ENCODE peak calls at places on chromosomes 3 and 15, in four cellular contexts. One of them, this sample, is unnamed.

GRCh38 chr3:197168606-197169005 is 129.8 kb downstream of the DLG1 start:
- DNase-seq in GM12878: no peak
- DNase-seq in stomach: no peak
- DNase-seq in breast epithelium: no peak
- DNase-seq in this sample: no peak

GRCh38 chr15:74786659-74787165 is 4.8 kb downstream of the CSK start:
- DNase-seq in GM12878: no peak
- DNase-seq in stomach: no peak
- DNase-seq in breast epithelium: no peak
- DNase-seq in this sample: no peak

GRCh38 chr3:72022027-72022426 is 237.1 kb upstream of the PROK2 start:
- DNase-seq in GM12878: no peak
- DNase-seq in stomach: no peak
- DNase-seq in breast epithelium: no peak
- DNase-seq in this sample: no peak

GRCh38 chr15:81950841-81951414 is 94.9 kb downstream of the MEX3B start:
- DNase-seq in GM12878: no peak
- DNase-seq in stomach: no peak
- DNase-seq in breast epithelium: no peak
- DNase-seq in this sample: no peak

GRCh38 chr3:147388395-147389264 is 17.7 kb downstream of the ZIC4 start:
- DNase-seq in GM12878: no peak
- DNase-seq in stomach: no peak
- DNase-seq in breast epithelium: no peak
- DNase-seq in this sample: no peak

GRCh38 chr15:90576711-90577389 is 47.1 kb downstream of the CRTC3 start:
- DNase-seq in GM12878: no peak
- DNase-seq in stomach: no peak
- DNase-seq in breast epithelium: no peak
- DNase-seq in this sample: no peak

GRCh38 chr3:104715972-104716371 is 650.7 kb upstream of the ALCAM start:
- DNase-seq in GM12878: no peak
- DNase-seq in stomach: no peak
- DNase-seq in breast epithelium: no peak
- DNase-seq in this sample: no peak

GRCh38 chr3:38054166-38054991 is 15.4 kb downstream of the DLEC1 start:
- DNase-seq in GM12878: no peak
- DNase-seq in stomach: no peak
- DNase-seq in breast epithelium: peak; percentile 63
- DNase-seq in this sample: no peak

GRCh38 chr3:107384907-107385306 is 7.7 kb downstream of the CCDC54 start:
- DNase-seq in GM12878: no peak
- DNase-seq in stomach: no peak
- DNase-seq in breast epithelium: no peak
- DNase-seq in this sample: no peak

GRCh38 chr3:71208273-71209095 is 375.0 kb downstream of the FOXP1 start:
- DNase-seq in GM12878: no peak
- DNase-seq in stomach: peak; percentile 31
- DNase-seq in breast epithelium: no peak
- DNase-seq in this sample: no peak

GRCh38 chr3:117734431-117734830 is 1024.9 kb downstream of the TUSC7 start:
- DNase-seq in GM12878: no peak
- DNase-seq in stomach: no peak
- DNase-seq in breast epithelium: no peak
- DNase-seq in this sample: no peak

GRCh38 chr15:65058394-65059368 is 9.1 kb downstream of the RASL12 start:
- DNase-seq in GM12878: no peak
- DNase-seq in stomach: no peak
- DNase-seq in breast epithelium: no peak
- DNase-seq in this sample: peak; percentile 50

GRCh38 chr15:70892912-70893560 is 410 bp downstream of the LRRC49 start:
- DNase-seq in GM12878: no peak
- DNase-seq in stomach: no peak
- DNase-seq in breast epithelium: no peak
- DNase-seq in this sample: no peak

GRCh38 chr15:83766326-83766725 is 112.4 kb downstream of the ADAMTSL3 start:
- DNase-seq in GM12878: no peak
- DNase-seq in stomach: no peak
- DNase-seq in breast epithelium: no peak
- DNase-seq in this sample: no peak

GRCh38 chr3:50237754-50238548 is 1.9 kb downstream of the GNAI2 start:
- DNase-seq in GM12878: peak; percentile 50
- DNase-seq in stomach: peak; percentile 77
- DNase-seq in breast epithelium: peak; percentile 70
- DNase-seq in this sample: peak; percentile 92

GRCh38 chr3:100518983-100519382 is 26.6 kb downstream of the TMEM45A start:
- DNase-seq in GM12878: no peak
- DNase-seq in stomach: no peak
- DNase-seq in breast epithelium: no peak
- DNase-seq in this sample: no peak

GRCh38 chr3:9130318-9131110 is 118.9 kb downstream of the SRGAP3 start:
- DNase-seq in GM12878: no peak
- DNase-seq in stomach: no peak
- DNase-seq in breast epithelium: no peak
- DNase-seq in this sample: no peak

GRCh38 chr15:61518191-61518950 is 289.3 kb upstream of the RORA start:
- DNase-seq in GM12878: no peak
- DNase-seq in stomach: no peak
- DNase-seq in breast epithelium: no peak
- DNase-seq in this sample: no peak

GRCh38 chr15:33963831-33964664 is 4.2 kb upstream of the CHRM5 start:
- DNase-seq in GM12878: no peak
- DNase-seq in stomach: no peak
- DNase-seq in breast epithelium: no peak
- DNase-seq in this sample: no peak

GRCh38 chr3:187616307-187616939 is 53.8 kb downstream of the SST start:
- DNase-seq in GM12878: no peak
- DNase-seq in stomach: peak; percentile 58
- DNase-seq in breast epithelium: no peak
- DNase-seq in this sample: no peak

GRCh38 chr3:29515451-29515850 is 234.6 kb downstream of the RBMS3 start:
- DNase-seq in GM12878: peak; percentile 38
- DNase-seq in stomach: no peak
- DNase-seq in breast epithelium: no peak
- DNase-seq in this sample: no peak

GRCh38 chr15:81108427-81108826 is 25.6 kb upstream of the CFAP161 start:
- DNase-seq in GM12878: no peak
- DNase-seq in stomach: no peak
- DNase-seq in breast epithelium: no peak
- DNase-seq in this sample: no peak

GRCh38 chr3:106457278-106458210 is 588.7 kb upstream of the CBLB start:
- DNase-seq in GM12878: peak; percentile 61
- DNase-seq in stomach: no peak
- DNase-seq in breast epithelium: peak; percentile 60
- DNase-seq in this sample: peak; percentile 73

GRCh38 chr15:78210349-78210717 is 24.0 kb downstream of the ACSBG1 start:
- DNase-seq in GM12878: no peak
- DNase-seq in stomach: peak; percentile 23
- DNase-seq in breast epithelium: peak; percentile 10
- DNase-seq in this sample: no peak

GRCh38 chr15:95584088-95584487 is 746.4 kb upstream of the NR2F2 start:
- DNase-seq in GM12878: no peak
- DNase-seq in stomach: no peak
- DNase-seq in breast epithelium: no peak
- DNase-seq in this sample: no peak
- TF ChIP-seq POLR2AphosphoS5 in GM12878: no peak
- TF ChIP-seq POLR2AphosphoS5 in stomach: no peak
- TF ChIP-seq POLR2AphosphoS5 in breast epithelium: no peak
- TF ChIP-seq POLR2AphosphoS5 in this sample: no peak

GRCh38 chr15:66089049-66089448 is 164.5 kb downstream of the MEGF11 start:
- DNase-seq in GM12878: no peak
- DNase-seq in stomach: no peak
- DNase-seq in breast epithelium: peak; percentile 7
- DNase-seq in this sample: peak; percentile 29
- H3K27me3 ChIP-seq in GM12878: no peaks in the 10 kb centered on the region
- H3K27me3 ChIP-seq in stomach: no peaks in the 10 kb centered on the region
- H3K27me3 ChIP-seq in breast epithelium: no peaks in the 10 kb centered on the region
- H3K27me3 ChIP-seq in this sample: no peaks in the 10 kb centered on the region

DNA sequence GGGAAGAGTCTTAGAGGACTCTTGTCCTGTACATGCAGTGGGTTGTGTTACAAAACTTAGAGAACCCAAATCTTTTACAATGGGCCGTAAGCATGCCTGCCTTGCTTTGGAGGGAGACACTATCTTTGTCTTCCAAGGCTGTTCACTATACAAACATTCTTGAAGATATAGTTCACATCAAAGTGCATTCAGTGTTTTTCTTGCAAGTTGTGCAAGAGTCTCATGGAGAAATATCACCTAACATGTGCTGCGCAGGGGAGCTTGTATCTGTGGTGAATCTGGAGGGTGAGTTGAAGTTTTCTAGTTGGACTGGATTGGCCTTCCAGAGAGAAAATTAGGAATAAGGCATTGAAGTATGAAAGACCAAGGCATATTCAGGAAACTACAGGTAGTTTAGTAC is 7.8 kb upstream of the PRTG start:
- DNase-seq in GM12878: no peak
- DNase-seq in stomach: no peak
- DNase-seq in breast epithelium: no peak
- DNase-seq in this sample: no peak
- H3K27ac ChIP-seq in GM12878: no peak overlapping the region
- H3K27ac ChIP-seq in stomach: no peak overlapping the region
- H3K27ac ChIP-seq in breast epithelium: no peak overlapping the region
- H3K27ac ChIP-seq in this sample: no peak overlapping the region

DNA sequence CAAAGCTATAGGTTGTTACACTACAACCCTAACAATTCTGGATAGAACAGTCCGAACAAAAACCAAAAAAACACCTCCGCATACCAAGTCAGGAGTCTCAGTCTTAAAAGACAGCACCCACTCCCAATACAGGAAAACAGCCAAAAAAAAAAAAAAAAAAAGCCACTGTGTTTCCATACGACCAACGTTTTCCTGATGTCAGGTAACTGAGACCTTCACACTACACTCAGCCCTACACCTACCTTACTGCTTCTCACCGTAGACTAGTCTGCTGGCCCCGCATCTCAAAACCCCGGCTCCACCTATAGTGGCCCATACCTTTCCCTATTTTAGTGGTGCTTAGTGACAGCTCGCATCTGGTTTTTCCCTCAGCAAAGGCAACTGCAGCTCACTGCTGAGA is 339.5 kb upstream of the ADAMTS9 start:
- DNase-seq in GM12878: no peak
- DNase-seq in stomach: no peak
- DNase-seq in breast epithelium: no peak
- DNase-seq in this sample: no peak
- TF ChIP-seq POLR2AphosphoS5 in GM12878: no peak
- TF ChIP-seq POLR2AphosphoS5 in stomach: no peak
- TF ChIP-seq POLR2AphosphoS5 in breast epithelium: no peak
- TF ChIP-seq POLR2AphosphoS5 in this sample: no peak

DNA sequence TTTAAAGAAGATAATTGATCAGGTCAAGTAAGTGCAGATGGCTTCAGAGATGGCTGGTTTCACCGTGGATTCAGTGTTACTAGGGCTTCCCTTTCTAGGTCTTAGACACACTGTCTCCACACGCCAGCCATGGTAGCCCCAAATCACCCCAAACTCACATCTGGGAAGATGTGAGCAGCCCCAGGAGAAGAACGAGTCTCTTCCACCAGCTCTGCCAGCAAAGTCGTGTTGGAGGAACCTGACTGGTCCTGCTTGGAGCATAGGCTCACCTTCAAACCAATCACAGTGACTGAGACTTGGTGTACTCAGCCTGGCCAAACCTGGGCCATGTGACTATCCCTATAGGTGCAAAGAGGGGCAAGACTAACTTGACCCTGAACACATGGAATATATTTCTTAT is 296.7 kb downstream of the RPLP1 start:
- DNase-seq in GM12878: no peak
- DNase-seq in stomach: no peak
- DNase-seq in breast epithelium: no peak
- DNase-seq in this sample: no peak
- H3K27me3 ChIP-seq in GM12878: peaks cover 4% of the 10 kb centered on the region
- H3K27me3 ChIP-seq in stomach: peaks cover 7% of the 10 kb centered on the region
- H3K27me3 ChIP-seq in breast epithelium: no peaks in the 10 kb centered on the region
- H3K27me3 ChIP-seq in this sample: peaks cover 8% of the 10 kb centered on the region

GRCh38 chr3:20099020-20099539 is 58.8 kb downstream of the KAT2B start:
- DNase-seq in GM12878: no peak
- DNase-seq in stomach: no peak
- DNase-seq in breast epithelium: no peak
- DNase-seq in this sample: no peak
- H3K27ac ChIP-seq in GM12878: no peak overlapping the region
- H3K27ac ChIP-seq in stomach: no peak overlapping the region
- H3K27ac ChIP-seq in breast epithelium: no peak overlapping the region
- H3K27ac ChIP-seq in this sample: no peak overlapping the region

DNA sequence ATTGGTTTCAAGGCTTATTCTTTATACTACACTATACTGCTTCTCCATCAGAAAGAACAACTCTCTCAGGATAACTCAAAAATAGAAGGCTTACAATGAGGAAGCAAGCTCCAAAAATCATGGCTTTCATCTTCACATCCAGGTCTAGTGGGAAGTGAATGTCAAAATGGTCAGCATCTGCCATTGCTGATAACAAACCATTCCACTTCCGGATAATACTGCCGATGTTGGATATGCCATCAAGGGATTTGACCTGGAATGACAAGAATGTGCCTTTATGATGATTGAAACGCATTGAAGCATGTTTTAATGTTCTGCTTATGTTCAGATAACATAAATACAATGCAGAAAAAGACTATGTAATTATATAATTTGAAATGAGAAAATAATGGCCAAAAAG is 34.0 kb upstream of the PLOD2 start:
- DNase-seq in GM12878: no peak
- DNase-seq in stomach: no peak
- DNase-seq in breast epithelium: no peak
- DNase-seq in this sample: no peak
- TF ChIP-seq POLR2AphosphoS5 in GM12878: no peak
- TF ChIP-seq POLR2AphosphoS5 in stomach: no peak
- TF ChIP-seq POLR2AphosphoS5 in breast epithelium: no peak
- TF ChIP-seq POLR2AphosphoS5 in this sample: no peak

DNA sequence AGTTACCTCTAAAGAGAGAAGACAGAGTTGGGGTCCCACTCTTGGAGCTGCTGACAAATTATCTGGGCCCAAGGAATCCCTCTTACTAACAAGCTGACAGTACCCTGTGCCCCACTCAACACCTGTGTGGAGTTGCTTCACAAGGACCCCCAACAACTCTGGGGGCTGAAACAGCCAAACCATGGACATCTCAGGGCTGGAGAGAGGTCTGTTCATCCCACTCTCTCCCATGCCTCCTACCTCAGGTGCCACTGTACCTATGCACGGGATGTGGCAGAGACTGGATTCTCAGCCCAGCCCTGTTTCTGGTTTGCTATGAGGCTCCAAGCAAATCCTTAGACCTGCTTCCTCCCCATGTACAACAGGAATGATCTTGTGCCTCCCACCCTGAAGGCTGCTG is 101.7 kb downstream of the ETFA start:
- DNase-seq in GM12878: no peak
- DNase-seq in stomach: no peak
- DNase-seq in breast epithelium: no peak
- DNase-seq in this sample: no peak
- H3K27me3 ChIP-seq in GM12878: no peaks in the 10 kb centered on the region
- H3K27me3 ChIP-seq in stomach: no peaks in the 10 kb centered on the region
- H3K27me3 ChIP-seq in breast epithelium: no peaks in the 10 kb centered on the region
- H3K27me3 ChIP-seq in this sample: no peaks in the 10 kb centered on the region

This sample was measured in suprapubic skin.